ENCODE peak calls at places on chromosome 5, in ten cellular contexts. I is lower lobe of right lung, O is cardiac fibroblast, C is cardiac muscle cell, A is tibial artery, Q is glutamatergic neuron, X is choroid plexus epithelial cell, Y is prostate gland, T is tibial nerve, R is ovary. L is an unnamed sample.

GRCh38 chr5:61132559-61132958 is 29.7 kb downstream of the SMIM15 start:
- DNase-seq in I (no peak), A (no peak), X (peak), Y (no peak), O (peak), R (no peak), T (no peak), Q (no peak), C (peak), L (no peak)

GRCh38 chr5:73623929-73624404 is 2.0 kb upstream of the ARHGEF28 start:
- DNase-seq in Y (no peak), T (no peak), O (no peak), Q (no peak), X (no peak), R (no peak), C (no peak), I (no peak), A (no peak), L (no peak)

GRCh38 chr5:52707626-52708025 is 80.1 kb upstream of the ITGA1 start:
- DNase-seq in O (no peak), C (no peak), R (no peak), Q (no peak), T (no peak), A (no peak), I (no peak), X (no peak), Y (no peak), L (no peak)

GRCh38 chr5:132471006-132471907 is 19.3 kb downstream of the IRF1 start:
- DNase-seq in Y (no peak), Q (no peak), R (no peak), C (no peak), I (no peak), X (no peak), O (no peak), A (no peak), T (no peak), L (no peak)

GRCh38 chr5:90409318-90410177 is at the start of gene CETN3:
- DNase-seq in T (peak), O (peak), I (peak), A (peak), R (peak), Y (peak), Q (peak), X (peak), C (peak), L (peak)

GRCh38 chr5:81980598-81981260 is 8.9 kb downstream of the ATG10 start:
- DNase-seq in T (no peak), Y (no peak), R (no peak), Q (no peak), C (no peak), X (no peak), I (no peak), A (no peak), O (no peak), L (no peak)

GRCh38 chr5:112548246-112548982 is 129.3 kb upstream of the EPB41L4A start:
- DNase-seq in R (no peak), A (no peak), T (no peak), C (peak), O (peak), I (no peak), X (peak), Q (no peak), Y (no peak), L (no peak)

GRCh38 chr5:17282283-17283120 is 65.1 kb downstream of the BASP1 start:
- DNase-seq in X (peak), Y (no peak), O (peak), Q (no peak), A (no peak), T (no peak), C (no peak), I (no peak), R (no peak), L (no peak)

GRCh38 chr5:373710-374602 is 52.4 kb downstream of the AHRR start:
- DNase-seq in I (no peak), Q (peak), R (peak), O (peak), T (no peak), A (peak), C (peak), X (peak), Y (peak), L (peak)

GRCh38 chr5:176727983-176728675 is 80.8 kb downstream of the TSPAN17 start:
- DNase-seq in I (peak), T (no peak), Q (no peak), C (no peak), Y (no peak), O (no peak), R (no peak), X (no peak), A (no peak), L (no peak)

GRCh38 chr5:72324186-72324825 is 4.1 kb downstream of the PTCD2 start:
- DNase-seq in Y (no peak), Q (no peak), C (no peak), R (no peak), X (no peak), I (no peak), A (no peak), O (no peak), T (no peak), L (no peak)

GRCh38 chr5:83474986-83475385 is 3.4 kb downstream of the VCAN start:
- DNase-seq in Q (peak), I (no peak), Y (no peak), O (no peak), C (no peak), T (no peak), X (no peak), R (no peak), A (peak), L (no peak)

GRCh38 chr5:133214153-133214820 is 162.5 kb downstream of the HSPA4 start:
- DNase-seq in C (peak), Q (no peak), A (no peak), T (no peak), Y (no peak), O (no peak), R (no peak), X (no peak), I (no peak), L (no peak)

GRCh38 chr5:96197359-96197758 is 235.7 kb downstream of the PCSK1 start:
- DNase-seq in R (no peak), O (no peak), X (no peak), Y (no peak), A (no peak), C (no peak), T (no peak), I (no peak), Q (no peak), L (no peak)

GRCh38 chr5:88665750-88666215 is 217.2 kb downstream of the MEF2C start:
- DNase-seq in C (no peak), Q (peak), R (no peak), A (no peak), Y (no peak), I (no peak), X (no peak), O (no peak), T (no peak), L (no peak)

GRCh38 chr5:128535225-128535624 is 2.8 kb downstream of the FBN2 start:
- DNase-seq in Q (no peak), A (no peak), O (no peak), T (no peak), C (no peak), Y (no peak), I (no peak), R (no peak), X (peak), L (no peak)

GRCh38 chr5:137236266-137236665 is 262.9 kb downstream of the SPOCK1 start:
- DNase-seq in A (no peak), O (no peak), I (no peak), T (no peak), R (no peak), Q (no peak), Y (no peak), C (no peak), X (no peak), L (no peak)

GRCh38 chr5:177474094-177474493 is 660 bp upstream of the DBN1 start:
- DNase-seq in Q (no peak), Y (no peak), R (no peak), I (no peak), T (no peak), O (peak), X (no peak), A (no peak), C (no peak), L (no peak)

GRCh38 chr5:66991746-66992145 is 204.9 kb downstream of the CD180 start:
- DNase-seq in O (no peak), Q (no peak), C (no peak), A (no peak), Y (no peak), R (no peak), T (no peak), X (no peak), I (no peak), L (no peak)

GRCh38 chr5:95891499-95891898 is 69.0 kb upstream of the GLRX start:
- DNase-seq in A (no peak), X (no peak), Y (no peak), O (no peak), I (no peak), C (no peak), R (no peak), Q (no peak), T (no peak), L (no peak)

GRCh38 chr5:20832204-20833080 is 844.4 kb upstream of the CDH18 start:
- DNase-seq in O (peak), I (no peak), R (no peak), C (no peak), T (no peak), A (no peak), X (peak), Y (no peak), Q (no peak), L (no peak)

GRCh38 chr5:14032944-14033343 is 88.5 kb upstream of the DNAH5 start:
- DNase-seq in T (no peak), R (no peak), O (peak), I (no peak), A (no peak), C (peak), X (no peak), Y (no peak), Q (no peak), L (no peak)

GRCh38 chr5:72106922-72107873 is at the start of gene MAP1B:
- DNase-seq in A (peak), C (peak), T (peak), O (peak), X (peak), Y (peak), I (no peak), Q (peak), R (peak), L (no peak)

GRCh38 chr5:176816791-176817272 is 6.5 kb downstream of the UNC5A start:
- DNase-seq in X (no peak), Y (no peak), O (no peak), T (no peak), R (no peak), I (no peak), C (no peak), Q (no peak), A (no peak), L (no peak)

GRCh38 chr5:178120661-178121357 is 7.5 kb downstream of the N4BP3 start:
- DNase-seq in X (peak), Q (peak), Y (peak), R (peak), A (no peak), O (peak), T (peak), I (peak), C (peak), L (no peak)

GRCh38 chr5:74380193-74380592 is 260.3 kb downstream of the ENC1 start:
- DNase-seq in X (no peak), Y (no peak), O (no peak), A (no peak), I (no peak), Q (no peak), T (no peak), C (no peak), R (no peak), L (no peak)

GRCh38 chr5:174844971-174845370 is 120.6 kb downstream of the MSX2 start:
- DNase-seq in O (no peak), C (no peak), X (no peak), A (no peak), Y (no peak), R (no peak), T (no peak), Q (no peak), I (no peak), L (no peak)

GRCh38 chr5:1666812-1667588 is 132.6 kb downstream of the MRPL36 start:
- DNase-seq in T (no peak), I (no peak), O (no peak), X (no peak), Y (peak), A (no peak), C (peak), R (peak), Q (peak), L (no peak)

GRCh38 chr5:410911-411517 is 32.0 kb upstream of the EXOC3 start:
- DNase-seq in Y (no peak), Q (no peak), A (no peak), R (no peak), T (no peak), X (no peak), O (peak), I (no peak), C (no peak), L (no peak)

DNA sequence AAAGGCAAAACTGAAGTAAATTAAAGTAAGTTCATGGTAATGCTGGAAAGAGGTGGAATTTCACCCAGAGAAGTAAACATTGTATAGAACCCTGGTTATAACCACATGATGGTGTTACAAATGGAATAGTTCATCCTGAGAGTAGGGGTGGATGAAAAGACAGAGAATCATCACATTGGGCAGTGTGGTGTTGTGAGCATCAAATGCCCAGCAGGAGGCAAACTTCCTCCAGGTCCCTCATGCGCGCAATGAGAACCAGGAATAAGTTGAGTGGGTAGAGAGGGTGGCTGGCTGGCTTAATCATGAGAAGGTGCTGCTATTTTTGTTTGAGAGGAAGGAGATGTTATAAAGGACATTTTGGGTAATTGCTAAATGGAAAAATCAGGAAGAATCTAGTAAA is 163.3 kb upstream of the HMHB1 start:
- DNase-seq in R (no peak), Q (no peak), C (no peak), T (no peak), A (no peak), Y (no peak), O (peak), X (no peak), I (no peak), L (no peak)
- TF ChIP-seq CTCF in R (no peak), Q (no peak), C (no peak), T (no peak), A (no peak), Y (no peak), O (no peak), X (peak), I (peak), L (no peak)

GRCh38 chr5:179821298-179822058 is 773 bp downstream of the SQSTM1 start:
- DNase-seq in Y (peak), C (peak), Q (peak), I (peak), O (peak), X (peak), R (peak), T (peak), A (peak), L (peak)
- TF ChIP-seq CTCF in Y (no peak), C (no peak), Q (peak), I (no peak), O (peak), X (no peak), R (no peak), T (no peak), A (no peak), L (peak)

GRCh38 chr5:141196363-141196762 is 3.1 kb upstream of the PCDHB11 start:
- DNase-seq in A (no peak), Y (no peak), C (no peak), O (no peak), Q (no peak), X (no peak), T (no peak), I (no peak), R (no peak), L (no peak)

DNA sequence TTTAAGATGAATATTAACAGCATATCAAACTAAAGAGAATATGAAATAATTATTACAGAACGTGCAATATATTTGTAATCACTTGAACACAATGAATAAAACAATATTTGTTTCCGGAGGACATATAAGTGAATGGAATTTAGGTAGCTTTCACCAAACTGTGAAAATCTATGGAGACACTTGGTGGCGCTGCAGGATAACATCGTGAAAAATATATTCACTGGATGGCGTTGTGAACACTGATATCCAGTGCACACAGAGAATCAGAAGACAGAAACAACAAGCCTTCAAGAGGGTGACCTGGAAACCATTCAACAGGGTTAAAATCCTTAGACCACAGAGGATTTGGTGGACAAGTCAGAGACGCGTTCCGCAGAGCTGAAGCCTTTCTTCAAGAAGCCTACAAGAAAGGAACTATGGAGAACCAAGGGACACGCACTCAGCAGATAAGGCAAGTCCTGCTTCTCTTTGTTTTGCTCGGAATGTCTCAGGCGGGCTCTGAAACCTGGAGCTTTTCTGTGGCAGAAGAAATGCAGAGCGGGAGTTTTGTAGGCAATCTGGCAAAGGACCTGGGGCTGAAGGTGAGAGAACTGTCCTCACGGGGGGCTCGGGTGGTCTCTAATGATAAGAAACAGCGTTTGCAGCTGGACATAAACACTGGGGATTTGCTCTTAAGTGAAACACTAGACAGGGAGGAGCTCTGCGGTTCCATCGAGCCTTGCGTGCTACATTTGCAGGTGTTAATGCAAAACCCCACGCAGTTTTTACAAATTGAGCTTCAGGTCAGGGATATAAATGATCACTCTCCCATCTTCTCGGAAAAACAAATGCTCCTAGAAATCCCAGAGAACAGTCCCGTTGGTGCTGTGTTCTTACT is at the start of gene PCDHB11:
- DNase-seq in Q (no peak), C (no peak), A (no peak), X (no peak), Y (no peak), I (no peak), T (no peak), R (no peak), O (peak), L (no peak)
- TF ChIP-seq CTCF in Q (peak), C (no peak), A (no peak), X (no peak), Y (no peak), I (no peak), T (no peak), R (no peak), O (no peak), L (no peak)

GRCh38 chr5:143094087-143094511 is 309.4 kb downstream of the NR3C1 start:
- DNase-seq in I (no peak), Q (no peak), T (no peak), O (peak), R (peak), Y (no peak), C (peak), A (no peak), X (peak), L (no peak)
- TF ChIP-seq CTCF in I (no peak), Q (no peak), T (no peak), O (no peak), R (no peak), Y (no peak), C (no peak), A (no peak), X (no peak), L (no peak)

GRCh38 chr5:122312670-122312988 is 592 bp downstream of the SNCAIP start:
- DNase-seq in O (peak), A (peak), Y (peak), R (peak), I (no peak), Q (peak), C (peak), T (no peak), X (no peak), L (no peak)
- TF ChIP-seq CTCF in O (no peak), A (no peak), Y (no peak), R (no peak), I (no peak), Q (no peak), C (no peak), T (no peak), X (no peak), L (no peak)

GRCh38 chr5:38208782-38209378 is 49.5 kb upstream of the EGFLAM start:
- DNase-seq in Q (peak), C (peak), R (peak), Y (peak), T (no peak), A (no peak), O (peak), I (no peak), X (peak), L (no peak)
- TF ChIP-seq CTCF in Q (peak), C (peak), R (peak), Y (no peak), T (peak), A (no peak), O (peak), I (peak), X (peak), L (no peak)

DNA sequence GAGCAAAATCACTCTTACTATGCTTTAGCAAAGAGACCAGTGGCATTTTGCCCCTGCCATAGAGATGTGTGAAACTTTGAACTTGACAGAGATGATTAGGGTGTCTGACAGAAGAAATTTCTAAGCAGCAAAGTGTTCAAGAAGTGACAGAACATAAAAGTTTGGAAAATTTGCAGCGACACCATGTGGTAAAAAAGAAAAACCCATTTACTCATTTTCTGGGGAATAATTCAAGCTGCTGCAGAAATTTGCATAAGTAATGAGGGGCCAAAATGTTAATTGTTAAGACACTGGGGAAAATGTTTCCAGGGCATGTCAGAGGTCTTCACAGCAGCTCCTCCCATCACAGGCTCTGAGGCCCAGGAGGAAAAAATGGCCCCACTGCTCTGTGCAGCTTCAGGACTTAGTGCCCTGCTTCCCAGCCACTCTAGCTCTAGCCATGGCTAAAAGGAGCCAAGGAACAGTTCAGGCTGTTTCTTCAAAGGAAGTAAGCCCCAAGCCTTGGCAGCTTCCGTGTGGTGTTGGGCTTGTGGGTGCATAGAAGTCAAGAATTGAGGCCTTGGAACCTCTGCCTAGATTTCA is 6.1 kb upstream of the AP3B1 start:
- DNase-seq in X (peak), O (peak), R (no peak), C (peak), Y (no peak), T (no peak), I (no peak), A (no peak), Q (no peak), L (no peak)
- TF ChIP-seq CTCF in X (peak), O (peak), R (no peak), C (peak), Y (no peak), T (peak), I (peak), A (no peak), Q (no peak), L (peak)